ENCODE peak calls at places on chromosomes 16 and 17, in five cellular contexts. Q is ovary, L is GM23338, P is fibroblast of the aortic adventitia, Y is retinal pigment epithelial cell. W is an unnamed sample.

GRCh38 chr17:7307686-7308624 is 527 bp downstream of the EIF5A start:
- DNase-seq in L (peak; percentile 64), Y (no peak), Q (peak; percentile 51), P (peak; percentile 34), W (no peak)

GRCh38 chr16:10514369-10515055 is 65.9 kb downstream of the EMP2 start:
- DNase-seq in P (peak; percentile 84), Q (peak; percentile 62), Y (no peak), L (peak; percentile 79), W (no peak)

GRCh38 chr16:50303605-50304466 is 37.5 kb downstream of the ADCY7 start:
- DNase-seq in Q (peak; percentile 62), P (no peak), Y (no peak), L (no peak), W (no peak)

GRCh38 chr16:1745900-1746692 is 25.2 kb downstream of the NME3 start:
- DNase-seq in Q (no peak), Y (peak; percentile 37), P (no peak), L (peak; percentile 31), W (no peak)

GRCh38 chr16:10981697-10982216 is 37.4 kb downstream of the CLEC16A start:
- DNase-seq in P (no peak), L (peak; percentile 73), Y (no peak), Q (no peak), W (no peak)

GRCh38 chr16:79795556-79795955 is 195.0 kb upstream of the MAF start:
- DNase-seq in Q (no peak), L (no peak), Y (no peak), P (no peak), W (no peak)

GRCh38 chr17:28042721-28043291 is 329 bp downstream of the NLK start:
- DNase-seq in Q (no peak), L (no peak), Y (no peak), P (no peak), W (no peak)

GRCh38 chr17:21131090-21131616 is 4.4 kb downstream of the DHRS7B start:
- DNase-seq in P (no peak), Y (no peak), Q (no peak), L (no peak), W (no peak)

GRCh38 chr16:4067262-4068001 is 48.8 kb downstream of the ADCY9 start:
- DNase-seq in L (no peak), P (peak; percentile 68), Q (no peak), Y (no peak), W (no peak)

GRCh38 chr17:57838453-57838852 is 11.4 kb downstream of the MRPS23 start:
- DNase-seq in P (no peak), L (no peak), Y (no peak), Q (no peak), W (no peak)

GRCh38 chr17:32628645-32629044 is 141.9 kb downstream of the CDK5R1 start:
- DNase-seq in L (no peak), Q (no peak), P (no peak), Y (no peak), W (no peak)

GRCh38 chr16:20849587-20850390 is 43.5 kb downstream of the REXO5 start:
- DNase-seq in Y (no peak), P (peak; percentile 84), Q (peak; percentile 50), L (peak; percentile 80), W (no peak)

GRCh38 chr16:69772560-69773254 is 10.6 kb downstream of the WWP2 start:
- DNase-seq in Y (no peak), Q (no peak), L (no peak), P (peak; percentile 24), W (no peak)

GRCh38 chr17:81374890-81375289 is 20.4 kb upstream of the BAHCC1 start:
- DNase-seq in Q (no peak), P (no peak), L (no peak), Y (no peak), W (no peak)

GRCh38 chr17:3894927-3895343 is 2.1 kb upstream of the CAMKK1 start:
- DNase-seq in P (peak; percentile 63), Q (no peak), L (no peak), Y (no peak), W (no peak)

GRCh38 chr17:64326030-64326419 is 63.0 kb upstream of the TEX2 start:
- DNase-seq in L (no peak), Q (no peak), Y (no peak), P (no peak), W (no peak)

GRCh38 chr17:4938670-4939553 is 934 bp downstream of the SLC25A11 start:
- DNase-seq in L (no peak), Y (no peak), Q (no peak), P (no peak), W (no peak)

GRCh38 chr16:13936596-13937081 is 16.7 kb downstream of the ERCC4 start:
- DNase-seq in P (peak; percentile 70), Q (peak; percentile 54), L (no peak), Y (no peak), W (no peak)

GRCh38 chr17:12866244-12866643 is 76.9 kb downstream of the ARHGAP44 start:
- DNase-seq in Q (no peak), L (no peak), P (no peak), Y (no peak), W (no peak)

GRCh38 chr16:57773680-57774295 is 28.5 kb downstream of the KIFC3 start:
- DNase-seq in P (no peak), Q (no peak), L (no peak), Y (no peak), W (no peak)

GRCh38 chr16:50395763-50396710 is 27.2 kb upstream of the BRD7 start:
- DNase-seq in Y (no peak), L (no peak), P (no peak), Q (peak; percentile 1), W (no peak)

GRCh38 chr17:229130-229944 is 47.9 kb upstream of the DOC2B start:
- DNase-seq in Q (no peak), L (no peak), P (no peak), Y (no peak), W (no peak)

GRCh38 chr16:89785523-89786155 is 30.8 kb downstream of the FANCA start:
- DNase-seq in Y (no peak), L (no peak), Q (no peak), P (no peak), W (no peak)

GRCh38 chr16:53707671-53708070 is 3.7 kb downstream of the FTO start:
- DNase-seq in L (no peak), P (no peak), Q (no peak), Y (no peak), W (no peak)
- H3K4me3 ChIP-seq in L (no peak overlapping the region), P (no peak overlapping the region), Q (no peak overlapping the region), Y (no peak overlapping the region), W (no peak overlapping the region)

GRCh38 chr16:73176577-73177013 is 128.7 kb upstream of the ZFHX3 start:
- DNase-seq in Y (peak; percentile 45), Q (no peak), L (no peak), P (peak; percentile 95), W (peak; percentile 57)
- TF ChIP-seq CTCF in Y (peak; percentile 58), Q (no peak), L (peak; percentile 61), P (peak; percentile 65), W (peak; percentile 36)

DNA sequence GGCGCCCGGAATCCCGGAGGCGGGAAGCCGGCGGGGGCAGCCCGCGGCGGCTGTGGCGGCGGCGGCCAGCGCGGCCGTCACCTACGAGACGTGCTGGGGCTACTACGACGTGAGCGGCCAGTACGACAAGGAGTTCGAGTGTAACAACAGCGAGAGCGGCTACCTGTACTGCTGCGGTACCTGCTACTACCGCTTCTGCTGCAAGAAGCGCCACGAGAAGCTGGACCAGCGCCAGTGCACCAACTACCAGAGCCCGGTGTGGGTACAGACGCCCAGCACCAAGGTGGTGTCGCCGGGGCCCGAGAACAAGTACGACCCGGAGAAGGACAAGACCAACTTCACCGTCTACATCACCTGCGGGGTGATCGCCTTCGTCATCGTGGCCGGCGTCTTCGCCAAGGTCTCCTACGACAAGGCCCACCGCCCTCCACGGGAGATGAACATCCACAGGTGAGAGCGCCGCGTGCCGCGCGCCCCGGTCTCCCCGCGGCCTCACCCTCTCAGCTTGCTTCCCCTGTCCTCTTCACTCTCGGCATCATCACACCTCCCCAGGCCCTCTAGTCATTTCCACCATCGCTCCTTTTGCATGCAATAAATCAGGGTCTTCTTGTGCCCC is 706 bp downstream of the SHISA6 start:
- DNase-seq in L (peak; percentile 27), P (no peak), Y (no peak), Q (no peak), W (no peak)
- H3K4me3 ChIP-seq in L (no peak overlapping the region), P (no peak overlapping the region), Y (no peak overlapping the region), Q (no peak overlapping the region), W (no peak overlapping the region)

DNA sequence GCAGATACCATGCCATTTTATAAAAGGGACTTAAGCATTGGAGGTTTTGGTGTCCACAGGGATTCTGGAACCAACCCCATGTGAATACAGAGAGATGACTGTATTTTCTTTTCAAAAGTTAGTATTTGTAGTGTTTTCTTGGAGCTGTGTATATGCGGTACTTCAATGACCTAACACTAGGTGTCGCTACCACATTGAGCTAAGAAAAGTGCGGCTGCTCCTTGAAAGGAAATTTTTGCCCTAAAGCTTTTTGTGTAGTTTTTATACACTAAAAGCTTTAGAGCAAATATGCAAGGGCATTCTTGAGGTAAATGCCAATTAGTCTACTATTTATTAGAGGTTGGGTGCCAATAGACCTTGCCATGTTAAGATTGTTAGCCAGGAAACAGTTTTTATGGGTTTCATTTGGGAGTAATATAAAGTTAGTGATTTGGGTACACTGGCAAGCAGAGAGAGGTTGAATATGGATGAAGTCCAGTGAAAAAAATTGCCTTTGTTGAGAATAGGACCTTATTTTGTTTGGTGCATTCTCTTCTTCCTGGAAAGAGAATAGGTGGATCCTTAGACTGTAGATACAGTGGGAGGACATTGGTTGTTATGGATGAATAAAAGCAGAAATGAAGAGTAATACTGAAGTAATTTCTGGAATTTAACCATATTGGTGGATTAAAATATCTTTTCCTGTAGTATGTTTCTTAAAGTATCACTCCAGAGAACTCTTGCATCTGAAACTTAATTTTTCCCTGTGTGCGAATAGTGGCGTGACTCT is 43.3 kb downstream of the BCAS3 start:
- DNase-seq in P (peak; percentile 85), Y (peak; percentile 34), Q (no peak), L (peak; percentile 76), W (peak; percentile 37)
- TF ChIP-seq CTCF in P (peak; percentile 86), Y (peak; percentile 85), Q (peak; percentile 70), L (peak; percentile 93), W (peak; percentile 84)

GRCh38 chr17:40646791-40647548 is 648 bp downstream of the SMARCE1 start:
- DNase-seq in P (peak; percentile 8), Y (no peak), L (peak; percentile 49), Q (no peak), W (no peak)

GRCh38 chr17:40645291-40645690 is 2.3 kb downstream of the SMARCE1 start:
- DNase-seq in L (no peak), P (no peak), Y (no peak), Q (no peak), W (no peak)

GRCh38 chr17:40647549-40648325 is at the start of gene SMARCE1:
- DNase-seq in Q (peak; percentile 74), L (peak; percentile 76), Y (peak; percentile 33), P (peak; percentile 78), W (no peak)

GRCh38 chr17:40648326-40648968 is 829 bp upstream of the SMARCE1 start:
- DNase-seq in P (peak; percentile 74), Q (no peak), Y (peak; percentile 23), L (peak; percentile 55), W (peak; percentile 14)

DNA sequence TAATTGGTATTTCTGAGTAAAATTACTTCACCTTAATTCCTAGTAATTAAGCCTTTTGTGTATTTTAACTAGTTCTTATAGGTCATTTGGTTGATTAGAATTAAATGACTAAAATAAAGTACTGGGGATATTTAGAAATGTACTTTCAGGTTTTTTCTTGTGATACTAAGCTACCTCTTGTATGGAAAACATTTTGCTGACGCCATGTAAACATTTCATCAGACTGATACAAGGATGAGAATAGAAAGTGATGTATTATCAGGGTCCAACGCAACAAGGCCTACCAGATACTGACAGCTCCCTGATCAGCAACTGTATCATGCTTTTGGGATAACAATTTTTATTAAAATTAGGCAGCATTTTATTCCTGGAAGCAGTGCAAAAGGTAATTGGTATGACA is 1.7 kb downstream of the SMARCE1 start:
- DNase-seq in L (no peak), Y (no peak), Q (no peak), P (no peak), W (no peak)
- H3K4me3 ChIP-seq in L (peak overlapping the region; percentile 90), Y (no peak overlapping the region), Q (no peak overlapping the region), P (peak overlapping the region; percentile 0), W (no peak overlapping the region)